ENCODE peak calls at places on chromosomes 1 and 21, in six cellular contexts. One of them, this sample, is unnamed.

GRCh38 chr1:161792740-161793139 is 26.6 kb downstream of the ATF6 start:
- DNase-seq in mesendoderm: peak
- DNase-seq in RWPE2: no peak
- DNase-seq in heart left ventricle: no peak
- DNase-seq in gastrocnemius medialis: no peak
- DNase-seq in left ventricle myocardium inferior: no peak
- DNase-seq in this sample: no peak

GRCh38 chr1:171590022-171590421 is 32.0 kb upstream of the MYOCOS start:
- DNase-seq in gastrocnemius medialis: no peak
- DNase-seq in mesendoderm: no peak
- DNase-seq in RWPE2: no peak
- DNase-seq in left ventricle myocardium inferior: no peak
- DNase-seq in heart left ventricle: no peak
- DNase-seq in this sample: no peak

GRCh38 chr1:178541829-178542553 is 29.1 kb downstream of the TEX35 start:
- DNase-seq in mesendoderm: peak
- DNase-seq in left ventricle myocardium inferior: no peak
- DNase-seq in heart left ventricle: peak
- DNase-seq in RWPE2: no peak
- DNase-seq in gastrocnemius medialis: no peak
- DNase-seq in this sample: peak

GRCh38 chr1:38337711-38338110 is 291.1 kb upstream of the POU3F1 start:
- DNase-seq in left ventricle myocardium inferior: no peak
- DNase-seq in RWPE2: no peak
- DNase-seq in gastrocnemius medialis: no peak
- DNase-seq in mesendoderm: no peak
- DNase-seq in heart left ventricle: no peak
- DNase-seq in this sample: no peak

GRCh38 chr1:177571076-177571475 is 398.8 kb downstream of the SEC16B start:
- DNase-seq in gastrocnemius medialis: no peak
- DNase-seq in RWPE2: no peak
- DNase-seq in mesendoderm: peak
- DNase-seq in left ventricle myocardium inferior: no peak
- DNase-seq in heart left ventricle: no peak
- DNase-seq in this sample: no peak

GRCh38 chr1:171083222-171083621 is 7.5 kb upstream of the FMO3 start:
- DNase-seq in gastrocnemius medialis: no peak
- DNase-seq in left ventricle myocardium inferior: no peak
- DNase-seq in heart left ventricle: no peak
- DNase-seq in RWPE2: no peak
- DNase-seq in mesendoderm: no peak
- DNase-seq in this sample: no peak

GRCh38 chr1:167455786-167456446 is 62.4 kb downstream of the CD247 start:
- DNase-seq in mesendoderm: peak
- DNase-seq in heart left ventricle: peak
- DNase-seq in gastrocnemius medialis: no peak
- DNase-seq in left ventricle myocardium inferior: peak
- DNase-seq in RWPE2: no peak
- DNase-seq in this sample: no peak

GRCh38 chr1:163083690-163084089 is 14.5 kb downstream of the RGS4 start:
- DNase-seq in mesendoderm: no peak
- DNase-seq in heart left ventricle: no peak
- DNase-seq in left ventricle myocardium inferior: no peak
- DNase-seq in RWPE2: no peak
- DNase-seq in gastrocnemius medialis: no peak
- DNase-seq in this sample: no peak

GRCh38 chr1:34982820-34983376 is 2.2 kb downstream of the TMEM35B start:
- DNase-seq in RWPE2: no peak
- DNase-seq in mesendoderm: no peak
- DNase-seq in heart left ventricle: no peak
- DNase-seq in left ventricle myocardium inferior: no peak
- DNase-seq in gastrocnemius medialis: no peak
- DNase-seq in this sample: no peak

GRCh38 chr1:16324456-16324890 is 27.8 kb downstream of the FBXO42 start:
- DNase-seq in heart left ventricle: peak
- DNase-seq in gastrocnemius medialis: peak
- DNase-seq in left ventricle myocardium inferior: no peak
- DNase-seq in RWPE2: no peak
- DNase-seq in mesendoderm: peak
- DNase-seq in this sample: peak

GRCh38 chr1:155304558-155305063 is 3.4 kb upstream of the PKLR start:
- DNase-seq in RWPE2: no peak
- DNase-seq in heart left ventricle: no peak
- DNase-seq in mesendoderm: no peak
- DNase-seq in left ventricle myocardium inferior: no peak
- DNase-seq in gastrocnemius medialis: no peak
- DNase-seq in this sample: no peak

GRCh38 chr1:228333739-228334115 is 72.9 kb downstream of the TRIM11 start:
- DNase-seq in mesendoderm: no peak
- DNase-seq in left ventricle myocardium inferior: no peak
- DNase-seq in heart left ventricle: no peak
- DNase-seq in gastrocnemius medialis: no peak
- DNase-seq in RWPE2: no peak
- DNase-seq in this sample: peak

GRCh38 chr1:90509225-90510048 is 207.7 kb downstream of the BARHL2 start:
- DNase-seq in mesendoderm: no peak
- DNase-seq in gastrocnemius medialis: no peak
- DNase-seq in left ventricle myocardium inferior: no peak
- DNase-seq in heart left ventricle: no peak
- DNase-seq in RWPE2: no peak
- DNase-seq in this sample: no peak

GRCh38 chr21:17753736-17754135 is 65.4 kb downstream of the C21orf91 start:
- DNase-seq in mesendoderm: no peak
- DNase-seq in heart left ventricle: no peak
- DNase-seq in left ventricle myocardium inferior: no peak
- DNase-seq in RWPE2: no peak
- DNase-seq in gastrocnemius medialis: no peak
- DNase-seq in this sample: no peak

GRCh38 chr1:21701401-21701800 is 32.2 kb upstream of the RAP1GAP start:
- DNase-seq in heart left ventricle: no peak
- DNase-seq in left ventricle myocardium inferior: no peak
- DNase-seq in mesendoderm: no peak
- DNase-seq in RWPE2: no peak
- DNase-seq in gastrocnemius medialis: no peak
- DNase-seq in this sample: no peak

GRCh38 chr1:117899801-117900200 is 29.6 kb downstream of the GDAP2 start:
- DNase-seq in mesendoderm: no peak
- DNase-seq in left ventricle myocardium inferior: no peak
- DNase-seq in gastrocnemius medialis: no peak
- DNase-seq in heart left ventricle: no peak
- DNase-seq in RWPE2: no peak
- DNase-seq in this sample: no peak

GRCh38 chr1:192756847-192757246 is 52.0 kb upstream of the RGS2 start:
- DNase-seq in gastrocnemius medialis: no peak
- DNase-seq in mesendoderm: peak
- DNase-seq in RWPE2: no peak
- DNase-seq in heart left ventricle: no peak
- DNase-seq in left ventricle myocardium inferior: no peak
- DNase-seq in this sample: no peak

GRCh38 chr1:240293706-240294105 is 202.0 kb downstream of the FMN2 start:
- DNase-seq in mesendoderm: no peak
- DNase-seq in RWPE2: no peak
- DNase-seq in heart left ventricle: no peak
- DNase-seq in left ventricle myocardium inferior: no peak
- DNase-seq in gastrocnemius medialis: no peak
- DNase-seq in this sample: no peak

GRCh38 chr1:174971466-174971865 is 28.3 kb upstream of the CACYBP start:
- DNase-seq in RWPE2: no peak
- DNase-seq in heart left ventricle: no peak
- DNase-seq in gastrocnemius medialis: no peak
- DNase-seq in mesendoderm: peak
- DNase-seq in left ventricle myocardium inferior: no peak
- DNase-seq in this sample: no peak

GRCh38 chr1:174969977-174970376 is 29.8 kb upstream of the CACYBP start:
- DNase-seq in mesendoderm: no peak
- DNase-seq in RWPE2: no peak
- DNase-seq in left ventricle myocardium inferior: no peak
- DNase-seq in heart left ventricle: no peak
- DNase-seq in gastrocnemius medialis: no peak
- DNase-seq in this sample: no peak

GRCh38 chr1:174968750-174969244 is 30.9 kb upstream of the CACYBP start:
- DNase-seq in gastrocnemius medialis: no peak
- DNase-seq in left ventricle myocardium inferior: no peak
- DNase-seq in mesendoderm: no peak
- DNase-seq in RWPE2: no peak
- DNase-seq in heart left ventricle: no peak
- DNase-seq in this sample: no peak

GRCh38 chr1:174974711-174975111 is 25.0 kb upstream of the CACYBP start:
- DNase-seq in left ventricle myocardium inferior: peak
- DNase-seq in heart left ventricle: peak
- DNase-seq in RWPE2: no peak
- DNase-seq in mesendoderm: no peak
- DNase-seq in gastrocnemius medialis: no peak
- DNase-seq in this sample: no peak

GRCh38 chr1:174971902-174972301 is 27.8 kb upstream of the CACYBP start:
- DNase-seq in left ventricle myocardium inferior: no peak
- DNase-seq in heart left ventricle: no peak
- DNase-seq in mesendoderm: peak
- DNase-seq in gastrocnemius medialis: no peak
- DNase-seq in RWPE2: no peak
- DNase-seq in this sample: no peak
- H3K27ac ChIP-seq in left ventricle myocardium inferior: no peak
- H3K27ac ChIP-seq in heart left ventricle: no peak
- H3K27ac ChIP-seq in mesendoderm: peak
- H3K27ac ChIP-seq in gastrocnemius medialis: no peak
- H3K27ac ChIP-seq in RWPE2: no peak
- H3K27ac ChIP-seq in this sample: no peak

GRCh38 chr1:15283500-15283899 is 36.5 kb downstream of the FHAD1 start:
- DNase-seq in left ventricle myocardium inferior: peak
- DNase-seq in heart left ventricle: peak
- DNase-seq in RWPE2: peak
- DNase-seq in mesendoderm: no peak
- DNase-seq in gastrocnemius medialis: no peak
- DNase-seq in this sample: no peak
- H3K27ac ChIP-seq in left ventricle myocardium inferior: peak
- H3K27ac ChIP-seq in heart left ventricle: peak
- H3K27ac ChIP-seq in RWPE2: no peak
- H3K27ac ChIP-seq in mesendoderm: no peak
- H3K27ac ChIP-seq in gastrocnemius medialis: no peak
- H3K27ac ChIP-seq in this sample: no peak

GRCh38 chr21:42562816-42563215 is 49.2 kb downstream of the SLC37A1 start:
- DNase-seq in gastrocnemius medialis: no peak
- DNase-seq in mesendoderm: no peak
- DNase-seq in RWPE2: no peak
- DNase-seq in heart left ventricle: no peak
- DNase-seq in left ventricle myocardium inferior: no peak
- DNase-seq in this sample: no peak

GRCh38 chr21:42565886-42566523 is 52.4 kb downstream of the SLC37A1 start:
- DNase-seq in gastrocnemius medialis: no peak
- DNase-seq in left ventricle myocardium inferior: no peak
- DNase-seq in RWPE2: no peak
- DNase-seq in heart left ventricle: peak
- DNase-seq in mesendoderm: no peak
- DNase-seq in this sample: no peak

GRCh38 chr21:42565206-42565810 is 51.7 kb downstream of the SLC37A1 start:
- DNase-seq in heart left ventricle: peak
- DNase-seq in mesendoderm: no peak
- DNase-seq in left ventricle myocardium inferior: no peak
- DNase-seq in RWPE2: no peak
- DNase-seq in gastrocnemius medialis: no peak
- DNase-seq in this sample: no peak

GRCh38 chr21:42563261-42564045 is 49.8 kb downstream of the SLC37A1 start:
- DNase-seq in RWPE2: no peak
- DNase-seq in gastrocnemius medialis: no peak
- DNase-seq in left ventricle myocardium inferior: no peak
- DNase-seq in mesendoderm: no peak
- DNase-seq in heart left ventricle: peak
- DNase-seq in this sample: no peak

DNA sequence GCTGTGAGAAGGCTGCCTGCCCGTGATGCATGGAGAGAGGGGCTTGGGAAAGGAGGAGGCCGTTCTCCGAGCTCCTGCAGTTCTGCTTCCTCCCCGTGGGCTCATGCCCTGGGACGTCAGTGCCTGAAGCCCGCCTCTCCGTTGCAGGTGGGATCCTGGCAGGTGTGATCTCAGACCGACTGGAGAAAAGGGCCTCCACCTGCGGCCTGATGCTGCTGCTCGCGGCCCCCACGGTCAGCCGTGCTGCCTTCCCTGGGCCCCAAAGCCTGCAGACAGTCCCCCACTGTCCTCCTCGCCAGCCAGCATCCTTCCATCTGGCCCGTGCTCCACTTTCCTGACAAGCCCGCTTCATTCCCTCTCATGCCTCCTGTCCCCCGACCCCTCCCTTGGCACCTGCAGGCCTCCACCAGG is 50.9 kb downstream of the SLC37A1 start:
- DNase-seq in mesendoderm: no peak
- DNase-seq in gastrocnemius medialis: no peak
- DNase-seq in heart left ventricle: peak
- DNase-seq in left ventricle myocardium inferior: no peak
- DNase-seq in RWPE2: no peak
- DNase-seq in this sample: no peak
- H3K27ac ChIP-seq in mesendoderm: no peak
- H3K27ac ChIP-seq in gastrocnemius medialis: no peak
- H3K27ac ChIP-seq in heart left ventricle: no peak
- H3K27ac ChIP-seq in left ventricle myocardium inferior: no peak
- H3K27ac ChIP-seq in RWPE2: no peak
- H3K27ac ChIP-seq in this sample: no peak

GRCh38 chr1:232766224-232766890 is 38.9 kb upstream of the MAP10 start:
- DNase-seq in RWPE2: no peak
- DNase-seq in mesendoderm: peak
- DNase-seq in left ventricle myocardium inferior: no peak
- DNase-seq in heart left ventricle: no peak
- DNase-seq in gastrocnemius medialis: peak
- DNase-seq in this sample: peak
- H3K27ac ChIP-seq in RWPE2: no peak
- H3K27ac ChIP-seq in mesendoderm: no peak
- H3K27ac ChIP-seq in left ventricle myocardium inferior: peak
- H3K27ac ChIP-seq in heart left ventricle: peak
- H3K27ac ChIP-seq in gastrocnemius medialis: peak
- H3K27ac ChIP-seq in this sample: peak

DNA sequence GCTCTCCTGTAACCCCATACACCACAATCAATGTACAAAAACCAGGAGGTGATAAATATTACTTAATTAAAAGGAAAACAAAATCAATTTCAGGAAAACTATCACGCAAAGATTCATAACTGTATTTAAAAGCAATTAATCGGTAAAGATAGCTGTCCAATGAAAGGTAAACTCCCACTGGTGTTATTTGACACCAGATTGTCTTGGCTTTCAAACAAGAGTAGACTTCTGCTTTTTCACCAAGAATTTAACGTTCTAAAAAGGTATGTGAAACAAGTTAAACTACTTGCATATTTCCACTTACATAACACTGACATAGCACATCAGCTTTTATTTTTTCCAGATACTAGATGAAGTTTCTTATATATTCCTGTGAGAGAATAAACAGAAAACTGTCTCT is 3.5 kb downstream of the PLPP3 start:
- DNase-seq in mesendoderm: no peak
- DNase-seq in left ventricle myocardium inferior: no peak
- DNase-seq in heart left ventricle: no peak
- DNase-seq in gastrocnemius medialis: no peak
- DNase-seq in RWPE2: no peak
- DNase-seq in this sample: no peak
- H3K27ac ChIP-seq in mesendoderm: no peak
- H3K27ac ChIP-seq in left ventricle myocardium inferior: peak
- H3K27ac ChIP-seq in heart left ventricle: peak
- H3K27ac ChIP-seq in gastrocnemius medialis: peak
- H3K27ac ChIP-seq in RWPE2: no peak
- H3K27ac ChIP-seq in this sample: no peak

This sample was measured in psoas muscle.